ENCODE peak calls at places on chromosome 6, in ten cellular contexts. Q, T, E, B, M, O, J, D, A and R are unnamed samples.

GRCh38 chr6:33417903-33418689 is at the start of gene CUTA:
- DNase-seq in Q (peak; percentile 100), T (peak; percentile 100), E (peak; percentile 99), B (peak; percentile 99), M (peak; percentile 98), O (peak; percentile 92), J (peak; percentile 100), D (peak; percentile 99), A (peak; percentile 99), R (peak; percentile 100)

GRCh38 chr6:37523412-37523811 is 23.7 kb upstream of the CCDC167 start:
- DNase-seq in Q (no peak), T (no peak), E (no peak), B (no peak), M (no peak), O (no peak), J (no peak), D (no peak), A (no peak), R (no peak)

GRCh38 chr6:659716-660581 is 3.0 kb upstream of the HUS1B start:
- DNase-seq in Q (no peak), T (no peak), E (no peak), B (peak; percentile 76), M (peak; percentile 73), O (no peak), J (no peak), D (no peak), A (no peak), R (no peak)

GRCh38 chr6:54892831-54893230 is 46.3 kb downstream of the FAM83B start:
- DNase-seq in Q (no peak), T (no peak), E (peak; percentile 45), B (no peak), M (no peak), O (no peak), J (no peak), D (no peak), A (no peak), R (no peak)

GRCh38 chr6:79735183-79735582 is 104.1 kb downstream of the SH3BGRL2 start:
- DNase-seq in Q (no peak), T (no peak), E (no peak), B (no peak), M (peak; percentile 18), O (no peak), J (no peak), D (no peak), A (no peak), R (no peak)

GRCh38 chr6:135869857-135870256 is 18.4 kb downstream of the PDE7B start:
- DNase-seq in Q (no peak), T (no peak), E (no peak), B (no peak), M (no peak), O (no peak), J (no peak), D (no peak), A (no peak), R (no peak)

GRCh38 chr6:30071081-30071818 is 4.3 kb downstream of the PPP1R11 start:
- DNase-seq in Q (no peak), T (peak; percentile 11), E (no peak), B (peak; percentile 66), M (no peak), O (peak; percentile 11), J (no peak), D (no peak), A (no peak), R (peak; percentile 79)

GRCh38 chr6:124466949-124467348 is 495.3 kb upstream of the RNF217 start:
- DNase-seq in Q (no peak), T (peak; percentile 77), E (no peak), B (no peak), M (no peak), O (no peak), J (no peak), D (no peak), A (no peak), R (no peak)

GRCh38 chr6:134175532-134176282 is 123.3 kb upstream of the SLC2A12 start:
- DNase-seq in Q (peak; percentile 65), T (peak; percentile 90), E (peak; percentile 29), B (peak; percentile 63), M (peak; percentile 51), O (peak; percentile 49), J (peak; percentile 84), D (no peak), A (no peak), R (peak; percentile 94)

GRCh38 chr6:125858427-125859320 is 67.9 kb downstream of the NCOA7 start:
- DNase-seq in Q (peak; percentile 67), T (peak; percentile 68), E (peak; percentile 42), B (peak; percentile 96), M (peak; percentile 81), O (peak; percentile 33), J (no peak), D (no peak), A (peak; percentile 55), R (no peak)

GRCh38 chr6:169592558-169592957 is 109.3 kb downstream of the WDR27 start:
- DNase-seq in Q (no peak), T (no peak), E (no peak), B (no peak), M (no peak), O (no peak), J (no peak), D (no peak), A (no peak), R (no peak)

GRCh38 chr6:26363882-26364825 is 844 bp upstream of the BTN3A2 start:
- DNase-seq in Q (no peak), T (no peak), E (no peak), B (no peak), M (no peak), O (peak; percentile 14), J (no peak), D (peak; percentile 17), A (no peak), R (no peak)

GRCh38 chr6:143878272-143878760 is 14.0 kb downstream of the ZC2HC1B start:
- DNase-seq in Q (no peak), T (no peak), E (no peak), B (no peak), M (no peak), O (no peak), J (no peak), D (no peak), A (no peak), R (no peak)

GRCh38 chr6:5003604-5004372 is at the start of gene RPP40:
- DNase-seq in Q (peak; percentile 93), T (peak; percentile 98), E (peak; percentile 89), B (peak; percentile 98), M (peak; percentile 97), O (peak; percentile 96), J (peak; percentile 98), D (peak; percentile 83), A (peak; percentile 95), R (peak; percentile 99)
- TF ChIP-seq POLR2AphosphoS5 in Q (peak; percentile 48), T (peak; percentile 76), E (peak; percentile 79), B (peak; percentile 75), M (peak; percentile 68), O (peak; percentile 64), J (no peak), D (no peak), A (peak; percentile 49), R (peak; percentile 84)

GRCh38 chr6:157558049-157558448 is 177.1 kb downstream of the ZDHHC14 start:
- DNase-seq in Q (no peak), T (no peak), E (no peak), B (peak; percentile 39), M (no peak), O (no peak), J (no peak), D (no peak), A (no peak), R (no peak)
- H3K4me1 ChIP-seq in Q (no peaks in the 10 kb centered on the region), T (no peaks in the 10 kb centered on the region), E (no peaks in the 10 kb centered on the region), B (peaks cover 23% of the 10 kb centered on the region), M (no peaks in the 10 kb centered on the region), O (no peaks in the 10 kb centered on the region), J (no peaks in the 10 kb centered on the region), D (peaks cover 63% of the 10 kb centered on the region), A (no peaks in the 10 kb centered on the region), R (peaks cover 62% of the 10 kb centered on the region)

DNA sequence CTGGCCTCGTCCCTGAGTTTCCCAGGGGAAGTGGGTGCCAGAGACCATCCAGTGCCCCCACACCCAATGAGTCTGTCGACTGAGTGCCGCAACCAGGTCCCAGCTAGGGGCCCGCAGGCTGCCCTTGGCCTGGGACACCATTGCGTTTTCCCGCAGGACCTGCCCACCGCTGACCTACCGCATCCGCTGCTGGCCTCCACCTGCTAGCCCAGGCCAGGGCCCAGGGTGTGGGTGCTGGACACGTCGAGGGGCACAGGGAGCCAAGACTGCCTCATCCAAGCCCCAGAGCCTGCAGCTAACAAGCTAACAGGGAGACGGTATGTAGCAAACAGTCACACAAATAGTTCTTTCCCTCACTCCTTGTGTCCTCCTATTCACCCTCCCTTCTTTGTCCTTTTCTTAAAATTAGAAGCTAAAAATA is 97.7 kb downstream of the TMEM242 start:
- DNase-seq in Q (no peak), T (no peak), E (no peak), B (no peak), M (no peak), O (no peak), J (no peak), D (no peak), A (peak; percentile 48), R (peak; percentile 64)
- H3K27ac ChIP-seq in Q (peak overlapping the region; percentile 46), T (no peak overlapping the region), E (no peak overlapping the region), B (no peak overlapping the region), M (no peak overlapping the region), O (no peak overlapping the region), J (peak overlapping the region; percentile 56), D (no peak overlapping the region), A (peak overlapping the region; percentile 90), R (no peak overlapping the region)

GRCh38 chr6:41791984-41792383 is 4.5 kb downstream of the TOMM6 start:
- DNase-seq in Q (no peak), T (no peak), E (no peak), B (no peak), M (no peak), O (no peak), J (no peak), D (no peak), A (no peak), R (no peak)
- TF ChIP-seq POLR2AphosphoS5 in Q (no peak), T (peak; percentile 13), E (no peak), B (no peak), M (peak; percentile 34), O (no peak), J (no peak), D (peak; percentile 41), A (no peak), R (no peak)

GRCh38 chr6:150711061-150711460 is 111.4 kb downstream of the PLEKHG1 start:
- DNase-seq in Q (no peak), T (no peak), E (no peak), B (no peak), M (no peak), O (no peak), J (no peak), D (no peak), A (no peak), R (no peak)
- H3K4me1 ChIP-seq in Q (no peaks in the 10 kb centered on the region), T (no peaks in the 10 kb centered on the region), E (no peaks in the 10 kb centered on the region), B (no peaks in the 10 kb centered on the region), M (no peaks in the 10 kb centered on the region), O (no peaks in the 10 kb centered on the region), J (peaks cover 16% of the 10 kb centered on the region), D (no peaks in the 10 kb centered on the region), A (no peaks in the 10 kb centered on the region), R (peaks cover 17% of the 10 kb centered on the region)